ENCODE peak calls at places on chromosome 11, in ten cellular contexts. M is left ventricle myocardium inferior; E is choroid plexus epithelial cell; X is neuronal stem cell; Z is stimulated activated CD8-positive, alpha-beta memory T cell treated with anti-CD3 and anti-CD28 coated beads, Interleukin-4, amount 100 ng/mL, for 1 hour; S is epithelial cell of esophagus; O is RCC 7860; Y is small intestine; A is ecto neural progenitor cell; P is RKO. V is an unnamed sample.

GRCh38 chr11:111797145-111797581 is 31.0 kb upstream of the PPP2R1B start:
- DNase-seq in P (peak; percentile 34), O (peak; percentile 48), X (no peak), E (peak; percentile 67), M (no peak), A (no peak), Y (peak; percentile 39), Z (no peak), S (peak; percentile 81), V (no peak)

GRCh38 chr11:35608502-35608901 is 9.8 kb upstream of the FJX1 start:
- DNase-seq in E (no peak), Z (no peak), O (no peak), P (no peak), Y (no peak), A (no peak), M (no peak), S (no peak), X (no peak), V (no peak)

GRCh38 chr11:19076744-19077589 is 16.4 kb upstream of the MRGPRX2 start:
- DNase-seq in E (peak; percentile 61), Y (peak; percentile 62), A (peak; percentile 79), X (peak; percentile 59), S (peak; percentile 58), Z (peak; percentile 28), M (peak; percentile 36), O (peak; percentile 16), P (peak; percentile 41), V (no peak)

GRCh38 chr11:57641011-57641410 is 8.7 kb downstream of the YPEL4 start:
- DNase-seq in E (peak; percentile 65), Z (no peak), S (no peak), A (peak; percentile 62), O (no peak), Y (no peak), M (no peak), X (no peak), P (peak; percentile 49), V (no peak)

GRCh38 chr11:6991227-6991626 is 28.9 kb downstream of the ZNF214 start:
- DNase-seq in A (peak; percentile 47), S (peak; percentile 5), O (no peak), Z (no peak), X (no peak), E (no peak), M (no peak), P (no peak), Y (no peak), V (no peak)

GRCh38 chr11:13098067-13098466 is 89.0 kb downstream of the RASSF10 start:
- DNase-seq in X (no peak), M (no peak), A (peak; percentile 60), Z (no peak), P (no peak), Y (peak; percentile 13), E (no peak), S (peak; percentile 98), O (no peak), V (no peak)

GRCh38 chr11:111736191-111736590 is 30.0 kb downstream of the PPP2R1B start:
- DNase-seq in P (no peak), X (no peak), Z (no peak), A (no peak), E (peak; percentile 68), Y (no peak), O (peak; percentile 40), S (no peak), M (no peak), V (no peak)

GRCh38 chr11:124758355-124759267 is 3.5 kb downstream of the ESAM start:
- DNase-seq in O (peak; percentile 20), Z (no peak), E (peak; percentile 69), P (peak; percentile 68), Y (peak; percentile 85), S (peak; percentile 70), A (peak; percentile 90), M (peak; percentile 78), X (no peak), V (no peak)

GRCh38 chr11:44445500-44446340 is 119.7 kb upstream of the CD82 start:
- DNase-seq in Z (no peak), E (no peak), S (peak; percentile 50), X (no peak), A (no peak), P (no peak), M (no peak), Y (no peak), O (no peak), V (no peak)

GRCh38 chr11:62539238-62539925 is 7.2 kb downstream of the AHNAK start:
- DNase-seq in P (peak; percentile 80), Y (peak; percentile 84), X (no peak), Z (no peak), S (peak; percentile 89), M (peak; percentile 63), O (peak; percentile 74), E (peak; percentile 84), A (no peak), V (no peak)

GRCh38 chr11:118658372-118659313 is 20.8 kb downstream of the TREH start:
- DNase-seq in X (no peak), O (peak; percentile 31), M (no peak), S (no peak), A (peak; percentile 57), Z (no peak), E (peak; percentile 32), P (no peak), Y (no peak), V (peak; percentile 66)

GRCh38 chr11:126423154-126423553 is 67.7 kb downstream of the ST3GAL4 start:
- DNase-seq in Y (no peak), P (no peak), O (no peak), E (no peak), M (no peak), Z (no peak), X (no peak), A (no peak), S (no peak), V (no peak)

GRCh38 chr11:2137202-2138071 is 1.8 kb downstream of the IGF2 start:
- DNase-seq in S (peak; percentile 27), A (peak; percentile 89), P (no peak), Z (no peak), X (peak; percentile 80), M (peak; percentile 71), E (peak; percentile 87), O (no peak), Y (no peak), V (no peak)

GRCh38 chr11:81772161-81772560 is 961.5 kb downstream of the FAM181B start:
- DNase-seq in X (peak; percentile 9), P (no peak), E (peak; percentile 52), S (peak; percentile 24), A (no peak), Y (no peak), Z (no peak), M (no peak), O (no peak), V (no peak)

GRCh38 chr11:65887723-65888162 is 528 bp downstream of the FIBP start:
- DNase-seq in M (no peak), O (peak; percentile 35), S (peak; percentile 69), E (no peak), A (no peak), Y (no peak), P (peak; percentile 85), Z (no peak), X (no peak), V (no peak)

GRCh38 chr11:57638811-57639320 is 10.8 kb downstream of the YPEL4 start:
- DNase-seq in P (no peak), A (no peak), Z (no peak), X (peak; percentile 32), M (no peak), O (no peak), Y (no peak), S (no peak), E (no peak), V (no peak)

GRCh38 chr11:1292018-1292643 is 17.3 kb downstream of the TOLLIP start:
- DNase-seq in X (no peak), S (peak; percentile 29), P (no peak), M (no peak), Z (no peak), A (no peak), O (no peak), Y (no peak), E (no peak), V (no peak)

GRCh38 chr11:1830119-1830499 is 4.7 kb upstream of the SYT8 start:
- DNase-seq in Y (peak; percentile 46), E (no peak), A (no peak), M (no peak), Z (no peak), P (no peak), S (no peak), O (no peak), X (no peak), V (no peak)

GRCh38 chr11:93143186-93143585 is 54.6 kb downstream of the SLC36A4 start:
- DNase-seq in E (peak; percentile 68), Z (no peak), S (no peak), O (no peak), P (no peak), M (no peak), X (no peak), A (no peak), Y (no peak), V (no peak)

GRCh38 chr11:9802291-9802861 is 138.5 kb downstream of the SWAP70 start:
- DNase-seq in X (no peak), S (peak; percentile 83), O (no peak), Z (no peak), M (no peak), A (no peak), Y (no peak), E (peak; percentile 92), P (peak; percentile 26), V (no peak)

GRCh38 chr11:18706330-18707243 is 8.0 kb downstream of the TMEM86A start:
- DNase-seq in A (no peak), O (no peak), S (peak; percentile 34), Y (peak; percentile 67), E (peak; percentile 47), P (no peak), X (no peak), Z (no peak), M (peak; percentile 57), V (no peak)

GRCh38 chr11:22346283-22346682 is 8.1 kb downstream of the SLC17A6 start:
- DNase-seq in Y (no peak), A (no peak), Z (no peak), P (no peak), M (no peak), X (no peak), S (no peak), E (no peak), O (no peak), V (no peak)

GRCh38 chr11:110075087-110075821 is 17.9 kb upstream of the ZC3H12C start:
- DNase-seq in Y (peak; percentile 51), S (no peak), Z (no peak), E (no peak), A (no peak), P (no peak), X (no peak), M (no peak), O (no peak), V (no peak)

GRCh38 chr11:71130106-71130505 is 122.3 kb downstream of the SHANK2 start:
- DNase-seq in Z (no peak), M (no peak), S (peak; percentile 87), A (no peak), E (no peak), P (no peak), Y (no peak), O (no peak), X (no peak), V (no peak)

GRCh38 chr11:133796043-133796795 is 49.1 kb downstream of the SPATA19 start:
- DNase-seq in E (no peak), M (no peak), A (no peak), S (no peak), O (no peak), Y (no peak), Z (no peak), P (no peak), X (no peak), V (no peak)

GRCh38 chr11:68135161-68135560 is 14.0 kb upstream of the CHKA start:
- DNase-seq in O (no peak), Z (no peak), X (no peak), Y (no peak), S (no peak), M (no peak), P (no peak), A (no peak), E (no peak), V (no peak)

GRCh38 chr11:108713076-108713790 is 48.4 kb downstream of the DDX10 start:
- DNase-seq in Y (no peak), P (no peak), A (no peak), X (no peak), O (no peak), S (no peak), E (peak; percentile 83), Z (no peak), M (no peak), V (no peak)

GRCh38 chr11:34468209-34468841 is 29.6 kb downstream of the CAT start:
- DNase-seq in Y (peak; percentile 36), S (peak; percentile 59), X (no peak), A (no peak), O (peak; percentile 31), P (peak; percentile 81), Z (no peak), E (peak; percentile 67), M (no peak), V (no peak)